ENCODE peak calls at places on chromosomes 5 and 9, in eight cellular contexts. P is spleen, E is body of pancreas, G is MM.1S, O is A673, V is adrenal gland, N is transverse colon, Z is left ventricle myocardium inferior. A is an unnamed sample. For H3K27me3 and H3K36me3, the result is how much of the 10 kb centered on the place peaks cover.

GRCh38 chr9:19511694-19512093 is 102.9 kb downstream of the ACER2 start:
- DNase-seq in E (no peak), G (no peak), P (no peak), V (no peak), N (no peak), O (no peak), Z (no peak), A (no peak)

GRCh38 chr5:139696167-139696893 is 48.2 kb downstream of the CXXC5 start:
- DNase-seq in G (no peak), E (no peak), O (no peak), N (no peak), V (no peak), P (peak), Z (no peak), A (no peak)

GRCh38 chr5:61732376-61732775 is 400.3 kb downstream of the ZSWIM6 start:
- DNase-seq in Z (no peak), E (no peak), O (no peak), P (no peak), V (peak), N (no peak), G (no peak), A (peak)

GRCh38 chr9:126334626-126335621 is 8.3 kb downstream of the MVB12B start:
- DNase-seq in O (no peak), E (no peak), P (no peak), Z (no peak), N (no peak), V (no peak), G (no peak), A (no peak)

GRCh38 chr9:22650145-22650544 is 203.5 kb downstream of the DMRTA1 start:
- DNase-seq in G (no peak), Z (no peak), P (no peak), O (no peak), N (no peak), V (no peak), E (no peak), A (no peak)

GRCh38 chr5:59543826-59544442 is 349.6 kb downstream of the PDE4D start:
- DNase-seq in G (no peak), E (peak), O (no peak), Z (no peak), N (peak), P (no peak), V (no peak), A (no peak)

GRCh38 chr5:29963956-29964355 is 1229.5 kb upstream of the CDH6 start:
- DNase-seq in E (no peak), V (no peak), Z (no peak), O (peak), G (no peak), N (no peak), P (no peak), A (no peak)

GRCh38 chr5:133967715-133968056 is 739 bp downstream of the C5orf15 start:
- DNase-seq in E (no peak), Z (no peak), V (peak), P (no peak), N (peak), G (no peak), O (peak), A (no peak)

GRCh38 chr9:127634021-127634420 is 21.9 kb downstream of the STXBP1 start:
- DNase-seq in V (peak), N (peak), P (no peak), E (no peak), G (no peak), O (peak), Z (peak), A (no peak)

GRCh38 chr9:98807070-98807810 is at the start of gene GALNT12:
- DNase-seq in N (peak), E (peak), V (no peak), O (peak), Z (no peak), G (peak), P (peak), A (peak)

GRCh38 chr5:17340363-17340762 is 122.9 kb downstream of the BASP1 start:
- DNase-seq in N (no peak), P (no peak), O (peak), E (no peak), Z (no peak), V (no peak), G (no peak), A (no peak)

GRCh38 chr5:32102254-32102653 is 71.9 kb downstream of the GOLPH3 start:
- DNase-seq in V (no peak), O (no peak), Z (no peak), E (no peak), G (no peak), N (no peak), P (no peak), A (no peak)

GRCh38 chr9:88706193-88707112 is 171.5 kb downstream of the NXNL2 start:
- DNase-seq in O (no peak), N (no peak), G (no peak), E (no peak), P (no peak), V (no peak), Z (no peak), A (peak)

GRCh38 chr9:86971742-86972141 is 24.4 kb upstream of the GAS1 start:
- DNase-seq in V (no peak), O (no peak), G (no peak), P (no peak), Z (no peak), N (no peak), E (no peak), A (no peak)

GRCh38 chr5:125612356-125613149 is 810.7 kb upstream of the GRAMD2B start:
- DNase-seq in Z (no peak), N (no peak), P (no peak), E (peak), V (no peak), G (no peak), O (no peak), A (no peak)

DNA sequence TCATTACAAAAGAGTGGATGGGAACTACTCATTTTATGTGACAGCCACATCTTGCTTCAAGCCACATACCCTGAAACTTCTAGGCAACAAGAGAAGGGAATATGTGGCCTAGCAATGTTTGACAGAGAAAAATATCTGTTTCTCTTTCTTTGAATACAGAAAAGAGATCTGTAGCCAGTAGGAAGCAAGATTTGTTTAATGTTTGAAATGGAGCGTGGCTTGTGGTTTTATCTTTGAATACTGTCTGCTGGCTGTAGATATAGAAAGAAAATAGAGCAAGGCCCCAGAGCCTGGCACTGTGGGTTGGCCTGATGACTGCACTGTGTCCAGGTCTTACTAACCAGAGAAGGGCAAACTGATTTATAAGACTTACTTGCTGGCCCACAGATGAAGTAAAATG is 133.8 kb downstream of the ARHGEF28 start:
- DNase-seq in Z (no peak), O (no peak), G (no peak), E (no peak), V (peak), P (no peak), N (no peak), A (no peak)
- H3K4me3 ChIP-seq in Z (no peak), O (no peak), G (no peak), E (no peak), V (no peak), P (no peak), N (no peak), A (no peak)

GRCh38 chr5:5932824-5933223 is 445.5 kb downstream of the MED10 start:
- DNase-seq in E (no peak), G (no peak), P (no peak), Z (no peak), V (no peak), O (peak), N (no peak), A (no peak)

GRCh38 chr5:5933651-5934050 is 444.7 kb downstream of the MED10 start:
- DNase-seq in G (no peak), Z (no peak), N (no peak), V (no peak), P (no peak), E (no peak), O (no peak), A (peak)

GRCh38 chr5:5929231-5929630 is 449.1 kb downstream of the MED10 start:
- DNase-seq in N (no peak), V (no peak), P (no peak), G (no peak), Z (no peak), O (no peak), E (no peak), A (no peak)
- H3K27me3 ChIP-seq in N (under half), V (under half), P (under half), G (under half), Z (half or more), O (under half), E (under half), A (under half)

GRCh38 chr5:88889165-88890069 is 6.4 kb upstream of the MEF2C start:
- DNase-seq in P (peak), N (peak), O (peak), E (peak), Z (peak), G (peak), V (peak), A (peak)
- H3K36me3 ChIP-seq in P (under half), N (under half), O (under half), E (under half), Z (under half), G (under half), V (under half), A (under half)

DNA sequence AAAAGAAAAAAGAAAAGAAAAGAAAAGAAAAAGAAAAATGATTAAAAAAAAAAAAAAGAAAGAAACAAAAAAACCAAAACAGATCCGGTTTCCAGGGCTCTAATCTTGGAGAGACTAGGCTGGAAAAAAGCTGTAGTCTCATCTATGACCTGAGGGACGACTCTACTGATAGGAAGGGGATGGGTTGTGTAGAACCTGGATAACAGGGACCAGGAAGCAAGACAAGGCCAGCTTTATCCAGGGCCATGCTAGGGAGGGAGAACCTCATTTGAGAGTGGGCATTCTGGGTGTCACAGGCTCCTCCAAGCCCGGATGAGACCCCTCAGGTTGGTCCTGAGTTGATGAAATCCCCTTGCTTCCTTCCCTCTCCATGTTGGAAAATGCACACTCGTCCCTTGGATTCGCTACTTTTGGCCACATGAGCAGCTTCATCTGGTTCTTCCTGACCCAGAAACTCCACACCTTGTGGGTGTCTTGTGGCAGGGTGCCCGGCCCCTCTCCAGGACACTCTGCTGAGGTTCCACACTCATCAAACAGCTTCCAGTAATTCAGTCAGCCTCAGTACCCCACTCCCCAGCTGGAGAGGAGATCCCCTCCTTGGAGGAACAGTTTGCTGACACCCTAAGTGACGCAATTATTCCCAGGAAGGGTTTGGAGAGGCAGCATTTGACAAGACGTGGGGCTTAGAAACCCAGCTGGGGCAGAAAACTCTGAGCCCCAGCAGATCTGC is 71.1 kb upstream of the LHFPL2 start:
- DNase-seq in N (no peak), O (no peak), G (no peak), Z (no peak), E (no peak), V (no peak), P (no peak), A (no peak)
- H3K4me3 ChIP-seq in N (peak), O (no peak), G (no peak), Z (no peak), E (no peak), V (no peak), P (no peak), A (no peak)

GRCh38 chr5:176846335-176847140 is 36.2 kb downstream of the UNC5A start:
- DNase-seq in G (no peak), O (no peak), Z (no peak), P (no peak), V (no peak), E (no peak), N (no peak), A (no peak)

GRCh38 chr5:176845392-176845713 is 35.0 kb downstream of the UNC5A start:
- DNase-seq in P (no peak), O (no peak), E (no peak), Z (no peak), G (no peak), N (no peak), V (no peak), A (no peak)

GRCh38 chr5:176843673-176844072 is 33.3 kb downstream of the UNC5A start:
- DNase-seq in G (no peak), E (no peak), V (no peak), N (no peak), P (no peak), O (no peak), Z (no peak), A (no peak)

GRCh38 chr5:176844281-176844680 is 33.9 kb downstream of the UNC5A start:
- DNase-seq in N (no peak), Z (no peak), G (no peak), P (no peak), V (no peak), O (no peak), E (no peak), A (no peak)

GRCh38 chr5:176844706-176845391 is 34.5 kb downstream of the UNC5A start:
- DNase-seq in P (no peak), O (peak), N (no peak), G (no peak), E (no peak), Z (no peak), V (no peak), A (no peak)
- H3K27me3 ChIP-seq in P (half or more), O (under half), N (half or more), G (half or more), E (under half), Z (half or more), V (under half), A (under half)

DNA sequence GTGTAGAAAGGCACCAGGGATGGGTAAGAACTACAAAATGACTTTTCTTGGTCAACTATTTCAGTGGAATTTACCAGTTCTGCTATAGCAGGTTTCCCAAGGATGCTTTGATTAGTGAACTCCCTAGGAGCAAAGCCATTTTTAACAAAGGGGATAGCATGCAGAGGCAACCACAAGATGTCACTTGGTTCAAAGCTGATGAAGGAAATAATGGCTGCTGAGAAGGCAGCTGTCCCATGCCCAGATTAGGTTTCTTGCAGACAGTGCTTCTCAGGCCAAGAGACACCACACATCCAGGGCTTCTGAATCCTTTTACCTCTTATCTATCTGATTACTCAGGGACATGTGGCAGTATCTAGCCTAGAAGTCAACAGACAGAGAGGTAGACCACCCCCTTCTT is 192.6 kb downstream of the DOCK8 start:
- DNase-seq in N (no peak), G (no peak), Z (no peak), P (no peak), E (no peak), O (no peak), V (no peak), A (no peak)
- H3K36me3 ChIP-seq in N (under half), G (under half), Z (under half), P (half or more), E (under half), O (under half), V (under half), A (under half)

DNA sequence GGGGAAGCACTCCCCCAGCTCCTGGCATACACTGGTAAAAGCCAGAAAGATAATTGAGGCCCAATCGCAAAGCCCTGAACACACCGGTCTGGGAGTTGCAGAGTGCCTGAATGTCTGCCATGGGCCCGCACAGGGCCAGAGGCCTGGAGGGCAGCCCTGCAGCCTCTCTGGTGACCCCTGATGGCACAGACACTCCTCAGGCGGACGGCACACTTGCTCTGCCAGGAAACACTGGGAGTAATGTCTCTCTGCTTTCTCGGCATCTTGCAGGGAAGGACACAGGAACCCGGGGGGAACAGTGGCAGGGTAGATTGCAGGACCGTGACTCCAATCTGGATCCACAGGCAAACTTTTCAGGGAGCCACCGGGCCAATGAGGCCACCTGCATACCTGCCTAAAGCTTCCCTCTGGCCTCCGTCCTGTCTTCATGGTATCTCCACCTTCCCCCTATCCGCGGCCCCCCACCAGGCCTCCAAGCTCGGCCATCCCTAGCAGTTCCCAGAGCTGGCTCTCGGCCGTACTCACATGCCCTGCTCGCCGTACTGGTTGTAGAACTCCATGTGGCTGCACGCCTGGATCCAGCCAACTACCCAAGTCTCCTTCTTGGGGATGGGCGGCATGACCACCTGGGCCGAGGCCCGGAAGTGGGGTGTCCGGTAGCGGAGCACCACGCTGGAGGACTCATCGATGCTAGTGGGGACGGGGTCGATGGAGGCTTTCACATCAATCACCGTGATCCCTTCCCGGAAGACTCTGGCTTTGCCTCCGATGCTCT is 791 bp downstream of the FAM78A start:
- DNase-seq in V (no peak), P (peak), O (no peak), N (peak), Z (peak), E (no peak), G (peak), A (peak)
- H3K4me3 ChIP-seq in V (no peak), P (peak), O (no peak), N (peak), Z (peak), E (no peak), G (peak), A (no peak)